ENCODE peak calls at places on chromosome 15, in five cellular contexts. R, Z, B, C and V are unnamed samples.

GRCh38 chr15:45719490-45719889 is 84.7 kb downstream of the SQOR start:
- DNase-seq in B (no peak), C (no peak), R (no peak), Z (no peak), V (no peak)

GRCh38 chr15:65208656-65209055 is 2.6 kb downstream of the CILP start:
- DNase-seq in C (no peak), Z (no peak), R (no peak), B (no peak), V (no peak)

GRCh38 chr15:89486726-89487050 is 9.7 kb downstream of the RHCG start:
- DNase-seq in R (no peak), Z (no peak), C (no peak), B (peak), V (no peak)

GRCh38 chr15:29573197-29573838 is 248.9 kb downstream of the TJP1 start:
- DNase-seq in C (no peak), B (no peak), R (no peak), Z (no peak), V (no peak)

GRCh38 chr15:80249973-80250372 is 2.0 kb downstream of the CTXND1 start:
- DNase-seq in R (no peak), B (no peak), C (no peak), Z (peak), V (no peak)

GRCh38 chr15:43187544-43188155 is 2.4 kb downstream of the CCNDBP1 start:
- DNase-seq in R (peak), C (peak), B (no peak), Z (peak), V (no peak)

GRCh38 chr15:73930371-73930770 is 4.1 kb downstream of the LOXL1 start:
- DNase-seq in Z (no peak), R (no peak), C (no peak), B (no peak), V (no peak)

GRCh38 chr15:41809121-41809520 is 18.8 kb upstream of the JMJD7 start:
- DNase-seq in B (no peak), Z (no peak), R (no peak), C (no peak), V (no peak)

GRCh38 chr15:86906406-86906805 is 826.7 kb downstream of the AGBL1 start:
- DNase-seq in B (no peak), C (no peak), Z (no peak), R (no peak), V (no peak)

GRCh38 chr15:31212956-31213694 is 111.6 kb upstream of the TRPM1 start:
- DNase-seq in Z (no peak), C (no peak), B (no peak), R (no peak), V (no peak)

GRCh38 chr15:90855139-90855538 is 13.2 kb upstream of the FURIN start:
- DNase-seq in B (no peak), C (no peak), R (no peak), Z (no peak), V (no peak)

GRCh38 chr15:95944193-95944592 is 386.3 kb upstream of the NR2F2 start:
- DNase-seq in Z (peak), C (no peak), B (no peak), R (no peak), V (no peak)

GRCh38 chr15:26045516-26045915 is 182.4 kb upstream of the ATP10A start:
- DNase-seq in B (no peak), R (no peak), C (no peak), Z (no peak), V (no peak)

GRCh38 chr15:90126457-90127435 is 24.5 kb upstream of the IDH2 start:
- DNase-seq in R (no peak), C (no peak), B (peak), Z (peak), V (no peak)

DNA sequence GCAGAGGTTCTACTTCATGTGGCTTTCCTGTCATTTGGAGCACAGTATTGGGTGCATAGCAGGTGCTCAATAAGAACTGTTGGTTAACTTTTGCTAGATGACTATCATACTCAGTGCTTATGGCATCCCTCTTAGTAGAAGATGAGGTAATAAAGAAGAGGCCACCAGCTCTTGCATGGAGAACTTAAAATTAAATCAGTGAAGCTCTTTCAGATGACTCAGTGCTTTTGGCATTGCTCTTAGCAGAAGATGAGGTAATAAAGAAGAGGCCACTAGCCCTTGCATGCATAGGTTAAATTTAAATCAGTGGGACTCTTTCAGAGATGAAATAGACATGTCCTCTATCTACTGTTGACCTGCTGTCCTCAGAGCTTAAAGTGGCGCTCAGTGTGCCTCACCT is 109.4 kb upstream of the FGF7 start:
- DNase-seq in C (no peak), Z (no peak), R (no peak), B (no peak), V (no peak)
- TF ChIP-seq YY1 in C (no peak), Z (no peak), R (no peak), B (no peak), V (no peak)

GRCh38 chr15:84685304-84685703 is 27.3 kb upstream of the NMB start:
- DNase-seq in C (no peak), R (peak), B (no peak), Z (no peak), V (no peak)

GRCh38 chr15:84684092-84684491 is 26.1 kb upstream of the NMB start:
- DNase-seq in R (no peak), B (no peak), C (no peak), Z (no peak), V (no peak)

GRCh38 chr15:84681822-84682221 is 23.8 kb upstream of the NMB start:
- DNase-seq in R (no peak), B (no peak), Z (no peak), C (no peak), V (no peak)
- TF ChIP-seq YY1 in R (no peak), B (no peak), Z (no peak), C (no peak), V (no peak)

GRCh38 chr15:63463793-63464192 is 40.6 kb upstream of the USP3 start:
- DNase-seq in C (no peak), B (no peak), R (no peak), Z (no peak), V (no peak)
- TF ChIP-seq YY1 in C (no peak), B (no peak), R (no peak), Z (no peak), V (no peak)

GRCh38 chr15:58274885-58275284 is 136.7 kb downstream of the AQP9 start:
- DNase-seq in R (no peak), C (no peak), B (no peak), Z (no peak), V (no peak)
- TF ChIP-seq YY1 in R (no peak), C (no peak), B (no peak), Z (no peak), V (no peak)